ENCODE peak calls at places on chromosomes 4 and X, in six cellular contexts. H, A, O, V, N and J are unnamed samples.

GRCh38 chr4:109191216-109191615 is 111.2 kb downstream of the COL25A1 start:
- DNase-seq in H (no peak), V (no peak), N (no peak), A (no peak), O (no peak), J (no peak)

GRCh38 chr4:133150643-133151300 is 1.7 kb downstream of the PCDH10 start:
- DNase-seq in V (no peak), N (no peak), A (no peak), O (no peak), H (peak; percentile 48), J (no peak)

GRCh38 chrX:31266172-31267076 is 194.6 kb upstream of the FTHL17 start:
- DNase-seq in O (no peak), V (peak; percentile 65), N (peak; percentile 68), A (peak; percentile 3), H (peak; percentile 51), J (no peak)

GRCh38 chrX:18964026-18964425 is 19.9 kb downstream of the PHKA2 start:
- DNase-seq in N (no peak), V (no peak), A (no peak), O (no peak), H (no peak), J (no peak)

GRCh38 chr4:176377705-176378302 is 58.0 kb downstream of the SPCS3 start:
- DNase-seq in N (peak; percentile 21), H (no peak), O (peak; percentile 10), V (no peak), A (no peak), J (peak; percentile 53)

GRCh38 chrX:17226736-17227135 is 148.3 kb upstream of the NHS start:
- DNase-seq in A (no peak), O (no peak), V (no peak), H (no peak), N (no peak), J (no peak)

GRCh38 chr4:40140206-40140605 is 56.6 kb upstream of the RHOH start:
- DNase-seq in N (no peak), H (no peak), A (no peak), O (no peak), V (no peak), J (no peak)

GRCh38 chrX:97858592-97858991 is 974.9 kb downstream of the RPA4 start:
- DNase-seq in V (no peak), A (no peak), N (no peak), H (no peak), O (no peak), J (no peak)

GRCh38 chr4:122612540-122612939 is 8.3 kb downstream of the IL21 start:
- DNase-seq in A (peak; percentile 41), O (no peak), H (no peak), V (no peak), N (no peak), J (no peak)

GRCh38 chr4:122963222-122963621 is 40.8 kb upstream of the NUDT6 start:
- DNase-seq in N (no peak), H (no peak), O (no peak), A (peak; percentile 67), V (no peak), J (no peak)